ENCODE peak calls at places on chromosomes 4 and X, in seven cellular contexts. One of them, this sample, is unnamed. For H3K4me1, the result is how much of the 10 kb centered on the place peaks cover.

GRCh38 chr4:1194028-1194900 is 21.9 kb upstream of the SPON2 start:
- DNase-seq in H1: no peak
- DNase-seq in IMR-90: peak
- DNase-seq in H9: peak
- DNase-seq in mesenchymal stem cell: peak
- DNase-seq in mesendoderm: no peak
- DNase-seq in trophoblast cell: no peak
- DNase-seq in this sample: no peak

GRCh38 chr4:1251773-1252066 is 2.8 kb upstream of the CTBP1 start:
- DNase-seq in H1: no peak
- DNase-seq in IMR-90: no peak
- DNase-seq in H9: no peak
- DNase-seq in mesenchymal stem cell: no peak
- DNase-seq in mesendoderm: no peak
- DNase-seq in trophoblast cell: no peak
- DNase-seq in this sample: no peak

GRCh38 chr4:126004936-126005335 is 690.2 kb downstream of the FAT4 start:
- DNase-seq in H1: no peak
- DNase-seq in IMR-90: peak
- DNase-seq in H9: no peak
- DNase-seq in mesenchymal stem cell: peak
- DNase-seq in mesendoderm: peak
- DNase-seq in trophoblast cell: peak
- DNase-seq in this sample: no peak

GRCh38 chr4:25592670-25593069 is 63.0 kb upstream of the SLC34A2 start:
- DNase-seq in H1: no peak
- DNase-seq in IMR-90: no peak
- DNase-seq in H9: no peak
- DNase-seq in mesenchymal stem cell: no peak
- DNase-seq in mesendoderm: no peak
- DNase-seq in trophoblast cell: no peak
- DNase-seq in this sample: no peak

GRCh38 chrX:34734383-34734782 is 77.3 kb upstream of the TMEM47 start:
- DNase-seq in H1: no peak
- DNase-seq in IMR-90: peak
- DNase-seq in H9: no peak
- DNase-seq in mesenchymal stem cell: peak
- DNase-seq in mesendoderm: no peak
- DNase-seq in trophoblast cell: no peak
- DNase-seq in this sample: no peak

GRCh38 chr4:150962245-150962644 is 52.8 kb downstream of the LRBA start:
- DNase-seq in H1: no peak
- DNase-seq in IMR-90: peak
- DNase-seq in H9: no peak
- DNase-seq in mesenchymal stem cell: no peak
- DNase-seq in mesendoderm: no peak
- DNase-seq in trophoblast cell: no peak
- DNase-seq in this sample: no peak

GRCh38 chrX:73963682-73964081 is 340.3 kb upstream of the ZCCHC13 start:
- DNase-seq in H1: no peak
- DNase-seq in IMR-90: no peak
- DNase-seq in H9: no peak
- DNase-seq in mesenchymal stem cell: no peak
- DNase-seq in mesendoderm: no peak
- DNase-seq in trophoblast cell: no peak
- DNase-seq in this sample: no peak

GRCh38 chr4:170388255-170388654 is 298.5 kb upstream of the AADAT start:
- DNase-seq in H1: no peak
- DNase-seq in IMR-90: peak
- DNase-seq in H9: no peak
- DNase-seq in mesenchymal stem cell: no peak
- DNase-seq in mesendoderm: peak
- DNase-seq in trophoblast cell: no peak
- DNase-seq in this sample: no peak

GRCh38 chrX:12975999-12976558 is 1.2 kb downstream of the TMSB4X start:
- DNase-seq in H1: no peak
- DNase-seq in IMR-90: peak
- DNase-seq in H9: no peak
- DNase-seq in mesenchymal stem cell: peak
- DNase-seq in mesendoderm: peak
- DNase-seq in trophoblast cell: no peak
- DNase-seq in this sample: peak

GRCh38 chrX:116278819-116279218 is 108.3 kb downstream of the AGTR2 start:
- DNase-seq in H1: no peak
- DNase-seq in IMR-90: no peak
- DNase-seq in H9: no peak
- DNase-seq in mesenchymal stem cell: no peak
- DNase-seq in mesendoderm: no peak
- DNase-seq in trophoblast cell: no peak
- DNase-seq in this sample: no peak

GRCh38 chr4:128384091-128384520 is 96.5 kb upstream of the PGRMC2 start:
- DNase-seq in H1: no peak
- DNase-seq in IMR-90: peak
- DNase-seq in H9: no peak
- DNase-seq in mesenchymal stem cell: peak
- DNase-seq in mesendoderm: peak
- DNase-seq in trophoblast cell: peak
- DNase-seq in this sample: no peak

GRCh38 chr4:84531689-84532088 is 32.6 kb upstream of the NKX6-1 start:
- DNase-seq in H1: no peak
- DNase-seq in IMR-90: no peak
- DNase-seq in H9: no peak
- DNase-seq in mesenchymal stem cell: no peak
- DNase-seq in mesendoderm: peak
- DNase-seq in trophoblast cell: peak
- DNase-seq in this sample: no peak

GRCh38 chr4:149371021-149371420 is 444.6 kb downstream of the IQCM start:
- DNase-seq in H1: peak
- DNase-seq in IMR-90: peak
- DNase-seq in H9: peak
- DNase-seq in mesenchymal stem cell: peak
- DNase-seq in mesendoderm: peak
- DNase-seq in trophoblast cell: peak
- DNase-seq in this sample: peak

GRCh38 chrX:45756562-45756961 is 555.9 kb upstream of the DIPK2B start:
- DNase-seq in H1: no peak
- DNase-seq in IMR-90: no peak
- DNase-seq in H9: no peak
- DNase-seq in mesenchymal stem cell: peak
- DNase-seq in mesendoderm: no peak
- DNase-seq in trophoblast cell: no peak
- DNase-seq in this sample: no peak

GRCh38 chr4:76597423-76597979 is 162.5 kb downstream of the SHROOM3 start:
- DNase-seq in H1: no peak
- DNase-seq in IMR-90: no peak
- DNase-seq in H9: no peak
- DNase-seq in mesenchymal stem cell: peak
- DNase-seq in mesendoderm: no peak
- DNase-seq in trophoblast cell: no peak
- DNase-seq in this sample: no peak

GRCh38 chrX:148609766-148610698 is 109.6 kb downstream of the AFF2 start:
- DNase-seq in H1: peak
- DNase-seq in IMR-90: no peak
- DNase-seq in H9: peak
- DNase-seq in mesenchymal stem cell: no peak
- DNase-seq in mesendoderm: peak
- DNase-seq in trophoblast cell: no peak
- DNase-seq in this sample: peak

GRCh38 chr4:89172865-89173264 is 61.5 kb downstream of the TIGD2 start:
- DNase-seq in H1: no peak
- DNase-seq in IMR-90: no peak
- DNase-seq in H9: no peak
- DNase-seq in mesenchymal stem cell: no peak
- DNase-seq in mesendoderm: peak
- DNase-seq in trophoblast cell: no peak
- DNase-seq in this sample: no peak

GRCh38 chrX:118459494-118459893 is 36.1 kb upstream of the DOCK11 start:
- DNase-seq in H1: no peak
- DNase-seq in IMR-90: peak
- DNase-seq in H9: no peak
- DNase-seq in mesenchymal stem cell: peak
- DNase-seq in mesendoderm: peak
- DNase-seq in trophoblast cell: no peak
- DNase-seq in this sample: peak

GRCh38 chr4:39620551-39620950 is 18.1 kb downstream of the SMIM14 start:
- DNase-seq in H1: no peak
- DNase-seq in IMR-90: peak
- DNase-seq in H9: no peak
- DNase-seq in mesenchymal stem cell: no peak
- DNase-seq in mesendoderm: no peak
- DNase-seq in trophoblast cell: no peak
- DNase-seq in this sample: no peak

GRCh38 chr4:47490550-47490949 is 5.5 kb downstream of the ATP10D start:
- DNase-seq in H1: no peak
- DNase-seq in IMR-90: no peak
- DNase-seq in H9: peak
- DNase-seq in mesenchymal stem cell: peak
- DNase-seq in mesendoderm: peak
- DNase-seq in trophoblast cell: no peak
- DNase-seq in this sample: no peak

GRCh38 chr4:89363786-89364185 is 56.2 kb upstream of the GPRIN3 start:
- DNase-seq in H1: no peak
- DNase-seq in IMR-90: no peak
- DNase-seq in H9: peak
- DNase-seq in mesenchymal stem cell: no peak
- DNase-seq in mesendoderm: no peak
- DNase-seq in trophoblast cell: no peak
- DNase-seq in this sample: no peak

GRCh38 chrX:12137982-12138365 is 299 bp upstream of the FRMPD4 start:
- DNase-seq in H1: no peak
- DNase-seq in IMR-90: no peak
- DNase-seq in H9: peak
- DNase-seq in mesenchymal stem cell: no peak
- DNase-seq in mesendoderm: no peak
- DNase-seq in trophoblast cell: no peak
- DNase-seq in this sample: no peak

GRCh38 chrX:40563784-40564183 is 17.0 kb upstream of the ATP6AP2 start:
- DNase-seq in H1: no peak
- DNase-seq in IMR-90: no peak
- DNase-seq in H9: no peak
- DNase-seq in mesenchymal stem cell: no peak
- DNase-seq in mesendoderm: no peak
- DNase-seq in trophoblast cell: no peak
- DNase-seq in this sample: no peak

DNA sequence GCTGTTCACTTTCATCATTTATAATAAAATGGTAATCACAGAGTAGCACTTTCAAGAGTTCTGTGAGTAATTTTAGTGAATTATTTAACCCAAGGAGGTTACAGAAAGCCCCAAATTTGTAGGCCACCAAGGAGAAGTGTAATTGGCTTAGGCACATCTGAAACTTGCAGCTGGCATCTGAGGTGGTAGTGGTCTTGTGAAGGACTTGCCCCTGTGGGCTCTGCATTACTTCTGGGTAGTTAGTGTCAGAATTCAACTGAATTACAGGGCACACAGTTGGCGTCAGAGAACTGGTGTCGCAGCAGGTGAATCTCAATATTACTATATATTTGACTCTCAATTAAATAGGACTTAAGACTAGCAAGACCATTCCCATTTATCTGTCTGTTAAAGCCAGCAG is 36.9 kb downstream of the GPR174 start:
- DNase-seq in H1: no peak
- DNase-seq in IMR-90: no peak
- DNase-seq in H9: no peak
- DNase-seq in mesenchymal stem cell: no peak
- DNase-seq in mesendoderm: no peak
- DNase-seq in trophoblast cell: no peak
- DNase-seq in this sample: no peak
- H3K4me1 ChIP-seq in H1: under half
- H3K4me1 ChIP-seq in IMR-90: under half
- H3K4me1 ChIP-seq in H9: under half
- H3K4me1 ChIP-seq in mesenchymal stem cell: under half
- H3K4me1 ChIP-seq in mesendoderm: under half
- H3K4me1 ChIP-seq in trophoblast cell: under half
- H3K4me1 ChIP-seq in this sample: under half

DNA sequence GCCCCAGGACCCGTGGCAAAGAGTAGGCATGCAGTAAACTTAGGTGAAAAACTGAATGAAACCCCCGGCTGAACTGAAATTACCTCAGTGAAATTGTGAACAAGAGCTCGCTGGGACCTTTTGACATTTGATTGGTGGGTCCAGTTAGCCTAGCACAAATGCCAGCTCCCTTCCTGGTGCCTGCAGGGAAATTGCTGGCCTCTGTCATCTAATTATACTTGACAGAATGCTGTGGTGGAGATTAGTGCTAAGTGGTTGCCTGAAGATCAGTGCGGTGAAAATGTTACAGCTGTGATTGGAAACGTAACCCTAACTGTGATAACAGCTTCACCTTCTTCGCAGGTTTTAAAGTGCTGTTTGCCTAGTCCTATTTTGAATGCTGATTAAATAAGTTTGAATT is 43.0 kb downstream of the ADD1 start:
- DNase-seq in H1: no peak
- DNase-seq in IMR-90: no peak
- DNase-seq in H9: no peak
- DNase-seq in mesenchymal stem cell: no peak
- DNase-seq in mesendoderm: peak
- DNase-seq in trophoblast cell: peak
- DNase-seq in this sample: no peak
- H3K23ac ChIP-seq in H1: no peak
- H3K23ac ChIP-seq in IMR-90: no peak
- H3K23ac ChIP-seq in H9: no peak
- H3K23ac ChIP-seq in mesenchymal stem cell: no peak
- H3K23ac ChIP-seq in mesendoderm: no peak
- H3K23ac ChIP-seq in trophoblast cell: no peak
- H3K23ac ChIP-seq in this sample: no peak

DNA sequence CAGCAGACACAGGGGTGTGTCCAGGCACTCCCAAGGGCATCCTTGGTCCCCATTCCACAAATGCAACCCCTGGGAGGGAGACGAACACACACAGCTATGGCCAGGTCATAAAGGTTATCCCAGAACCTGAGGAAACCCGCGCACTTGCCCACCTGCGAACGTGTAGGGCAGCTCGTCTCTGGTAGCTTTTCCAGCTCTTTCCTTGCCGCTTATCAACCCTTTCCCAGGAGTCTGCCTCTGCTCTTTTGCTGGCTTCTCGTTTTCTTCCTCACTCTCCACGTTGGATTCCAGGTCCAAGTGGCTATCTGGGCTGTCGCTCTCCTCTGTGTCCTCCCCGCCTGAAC is 13.5 kb downstream of the NOP14 start:
- DNase-seq in H1: no peak
- DNase-seq in IMR-90: no peak
- DNase-seq in H9: no peak
- DNase-seq in mesenchymal stem cell: no peak
- DNase-seq in mesendoderm: no peak
- DNase-seq in trophoblast cell: no peak
- DNase-seq in this sample: no peak
- H2BK120ac ChIP-seq in H1: no peak
- H2BK120ac ChIP-seq in IMR-90: no peak
- H2BK120ac ChIP-seq in H9: no peak
- H2BK120ac ChIP-seq in mesenchymal stem cell: no peak
- H2BK120ac ChIP-seq in mesendoderm: no peak
- H2BK120ac ChIP-seq in trophoblast cell: no peak
- H2BK120ac ChIP-seq in this sample: no peak

GRCh38 chr4:87073570-87074470 is 139.0 kb downstream of the AFF1 start:
- DNase-seq in H1: no peak
- DNase-seq in IMR-90: peak
- DNase-seq in H9: no peak
- DNase-seq in mesenchymal stem cell: peak
- DNase-seq in mesendoderm: no peak
- DNase-seq in trophoblast cell: no peak
- DNase-seq in this sample: no peak
- H3K4me1 ChIP-seq in H1: under half
- H3K4me1 ChIP-seq in IMR-90: under half
- H3K4me1 ChIP-seq in H9: under half
- H3K4me1 ChIP-seq in mesenchymal stem cell: under half
- H3K4me1 ChIP-seq in mesendoderm: under half
- H3K4me1 ChIP-seq in trophoblast cell: under half
- H3K4me1 ChIP-seq in this sample: under half

GRCh38 chr4:177097291-177097690 is 212.4 kb upstream of the NEIL3 start:
- DNase-seq in H1: no peak
- DNase-seq in IMR-90: no peak
- DNase-seq in H9: no peak
- DNase-seq in mesenchymal stem cell: no peak
- DNase-seq in mesendoderm: peak
- DNase-seq in trophoblast cell: peak
- DNase-seq in this sample: no peak
- H3K23ac ChIP-seq in H1: no peak
- H3K23ac ChIP-seq in IMR-90: no peak
- H3K23ac ChIP-seq in H9: no peak
- H3K23ac ChIP-seq in mesenchymal stem cell: no peak
- H3K23ac ChIP-seq in mesendoderm: no peak
- H3K23ac ChIP-seq in trophoblast cell: no peak
- H3K23ac ChIP-seq in this sample: no peak

This sample was measured in neuronal stem cell.